ENCODE peak calls at places on chromosomes 11 and 22, in nine cellular contexts. G is tibial nerve, M is stomach, U is prostate gland, T is body of pancreas, C is spleen, R is GM12878, Q is sigmoid colon, A is Peyer's patch. X is an unnamed sample.

GRCh38 chr11:126284829-126285228 is 1.9 kb downstream of the TIRAP start:
- DNase-seq in G (peak), M (peak), U (no peak), T (peak), C (no peak), R (peak), Q (peak), A (peak), X (peak)

GRCh38 chr11:35529971-35530495 is 4.6 kb upstream of the PAMR1 start:
- DNase-seq in G (peak), M (no peak), U (no peak), T (peak), C (no peak), R (no peak), Q (peak), A (no peak), X (peak)

GRCh38 chr11:3971756-3972404 is 116.4 kb downstream of the STIM1 start:
- DNase-seq in G (no peak), M (no peak), U (no peak), T (no peak), C (no peak), R (no peak), Q (no peak), A (no peak), X (no peak)

GRCh38 chr11:47856186-47856585 is 8.0 kb upstream of the NUP160 start:
- DNase-seq in G (no peak), M (no peak), U (no peak), T (no peak), C (no peak), R (no peak), Q (no peak), A (no peak), X (no peak)

GRCh38 chr11:63710476-63711217 is 29.3 kb downstream of the RTN3 start:
- DNase-seq in G (no peak), M (no peak), U (no peak), T (no peak), C (no peak), R (no peak), Q (no peak), A (no peak), X (peak)

GRCh38 chr11:83070878-83071640 is 638 bp downstream of the RAB30 start:
- DNase-seq in G (no peak), M (no peak), U (peak), T (peak), C (peak), R (no peak), Q (peak), A (peak), X (no peak)

GRCh38 chr11:72641900-72642814 is 32.1 kb downstream of the PDE2A start:
- DNase-seq in G (no peak), M (peak), U (peak), T (peak), C (peak), R (no peak), Q (peak), A (no peak), X (peak)

GRCh38 chr11:86955674-86956522 is 703 bp upstream of the FZD4 start:
- DNase-seq in G (peak), M (peak), U (peak), T (peak), C (peak), R (peak), Q (peak), A (peak), X (peak)

GRCh38 chr11:87767615-87768014 is 407.6 kb downstream of the RAB38 start:
- DNase-seq in G (no peak), M (no peak), U (no peak), T (no peak), C (no peak), R (no peak), Q (no peak), A (no peak), X (no peak)

GRCh38 chr11:10605941-10606381 is 37.5 kb upstream of the LYVE1 start:
- DNase-seq in G (peak), M (peak), U (no peak), T (no peak), C (peak), R (no peak), Q (peak), A (peak), X (no peak)

GRCh38 chr11:2473361-2474058 is 28.7 kb downstream of the KCNQ1 start:
- DNase-seq in G (no peak), M (peak), U (no peak), T (no peak), C (no peak), R (no peak), Q (no peak), A (no peak), X (no peak)

GRCh38 chr22:28989035-28989464 is 72.6 kb downstream of the C22orf31 start:
- DNase-seq in G (no peak), M (no peak), U (no peak), T (no peak), C (no peak), R (no peak), Q (no peak), A (no peak), X (peak)

GRCh38 chr11:45368697-45369096 is 82.6 kb upstream of the SYT13 start:
- DNase-seq in G (no peak), M (no peak), U (no peak), T (no peak), C (no peak), R (no peak), Q (no peak), A (no peak), X (no peak)

GRCh38 chr11:61700221-61700620 is 20.0 kb downstream of the DAGLA start:
- DNase-seq in G (no peak), M (peak), U (peak), T (peak), C (no peak), R (no peak), Q (no peak), A (no peak), X (peak)

GRCh38 chr11:72352859-72353551 is 81.3 kb downstream of the CLPB start:
- DNase-seq in G (peak), M (no peak), U (peak), T (no peak), C (no peak), R (peak), Q (no peak), A (no peak), X (peak)

GRCh38 chr11:120391297-120391696 is 55.1 kb downstream of the ARHGEF12 start:
- DNase-seq in G (no peak), M (no peak), U (no peak), T (no peak), C (no peak), R (no peak), Q (no peak), A (no peak), X (no peak)

GRCh38 chr11:7251836-7252682 is at the start of gene SYT9:
- DNase-seq in G (no peak), M (peak), U (peak), T (peak), C (peak), R (no peak), Q (peak), A (no peak), X (peak)

GRCh38 chr11:86211619-86212018 is 32.9 kb upstream of the EED start:
- DNase-seq in G (no peak), M (no peak), U (no peak), T (no peak), C (no peak), R (peak), Q (no peak), A (no peak), X (no peak)

GRCh38 chr11:18548001-18548400 is 21.3 kb upstream of the TSG101 start:
- DNase-seq in G (no peak), M (no peak), U (no peak), T (no peak), C (no peak), R (no peak), Q (no peak), A (no peak), X (no peak)

GRCh38 chr11:62665630-62666258 is 632 bp downstream of the CSKMT start:
- DNase-seq in G (peak), M (peak), U (peak), T (peak), C (peak), R (no peak), Q (peak), A (peak), X (peak)

GRCh38 chr11:7004482-7004881 is 15.7 kb downstream of the ZNF214 start:
- DNase-seq in G (peak), M (no peak), U (no peak), T (no peak), C (no peak), R (no peak), Q (no peak), A (no peak), X (no peak)

GRCh38 chr11:12164061-12165014 is 53.9 kb downstream of the MICAL2 start:
- DNase-seq in G (no peak), M (no peak), U (peak), T (no peak), C (no peak), R (no peak), Q (peak), A (no peak), X (no peak)

GRCh38 chr11:14775897-14776296 is 116.1 kb downstream of the CYP2R1 start:
- DNase-seq in G (no peak), M (no peak), U (no peak), T (no peak), C (no peak), R (no peak), Q (no peak), A (no peak), X (no peak)

GRCh38 chr22:46593996-46594946 is 25.9 kb upstream of the GRAMD4 start:
- DNase-seq in G (no peak), M (no peak), U (no peak), T (no peak), C (peak), R (no peak), Q (no peak), A (no peak), X (no peak)

GRCh38 chr11:20021771-20022362 is 138.4 kb downstream of the DBX1 start:
- DNase-seq in G (no peak), M (no peak), U (no peak), T (no peak), C (no peak), R (no peak), Q (no peak), A (no peak), X (no peak)

GRCh38 chr22:20239951-20240773 is 28.0 kb downstream of the RTN4R start:
- DNase-seq in G (no peak), M (no peak), U (no peak), T (no peak), C (no peak), R (no peak), Q (no peak), A (no peak), X (peak)

GRCh38 chr22:48404004-48404403 is 1423.7 kb downstream of the BRD1 start:
- DNase-seq in G (no peak), M (peak), U (no peak), T (no peak), C (no peak), R (no peak), Q (no peak), A (no peak), X (no peak)

GRCh38 chr11:67276821-67277230 is 10.6 kb downstream of the GRK2 start:
- DNase-seq in G (no peak), M (peak), U (no peak), T (peak), C (peak), R (no peak), Q (peak), A (peak), X (peak)

GRCh38 chr11:134045799-134046635 is 22.9 kb upstream of the JAM3 start:
- DNase-seq in G (no peak), M (no peak), U (no peak), T (no peak), C (peak), R (no peak), Q (peak), A (no peak), X (no peak)
- TF ChIP-seq CTCF in G (no peak), M (peak), U (peak), T (peak), C (no peak), R (peak), Q (peak), A (no peak), X (peak)

DNA sequence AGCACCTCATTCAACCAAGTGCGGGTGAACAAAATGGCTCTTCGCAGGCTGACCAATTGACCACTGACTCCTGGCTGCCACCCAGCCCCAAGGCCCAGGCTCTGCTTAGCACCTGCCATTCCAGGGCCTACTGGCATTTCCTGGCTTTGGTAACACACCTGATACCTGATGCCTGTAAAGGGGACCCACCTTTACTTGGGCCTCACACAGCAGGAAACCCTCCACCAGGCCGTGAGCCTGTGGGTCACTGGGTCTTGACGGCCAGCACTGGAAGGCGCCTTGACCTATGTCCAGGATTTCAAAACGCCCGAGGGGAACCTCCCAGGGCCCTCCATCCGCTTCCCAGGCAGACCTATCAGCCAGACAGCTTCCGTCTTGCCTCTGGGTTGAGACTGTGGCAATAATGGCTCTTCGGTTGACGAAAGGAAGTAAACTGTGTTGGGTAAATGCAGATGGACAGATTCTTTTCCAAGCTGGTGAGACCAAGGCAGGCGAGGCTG is 16.8 kb upstream of the TMEM184B start:
- DNase-seq in G (no peak), M (no peak), U (no peak), T (no peak), C (no peak), R (no peak), Q (no peak), A (no peak), X (no peak)
- TF ChIP-seq POLR2A in G (no peak), M (no peak), U (no peak), T (no peak), C (no peak), R (peak), Q (no peak), A (no peak), X (no peak)

DNA sequence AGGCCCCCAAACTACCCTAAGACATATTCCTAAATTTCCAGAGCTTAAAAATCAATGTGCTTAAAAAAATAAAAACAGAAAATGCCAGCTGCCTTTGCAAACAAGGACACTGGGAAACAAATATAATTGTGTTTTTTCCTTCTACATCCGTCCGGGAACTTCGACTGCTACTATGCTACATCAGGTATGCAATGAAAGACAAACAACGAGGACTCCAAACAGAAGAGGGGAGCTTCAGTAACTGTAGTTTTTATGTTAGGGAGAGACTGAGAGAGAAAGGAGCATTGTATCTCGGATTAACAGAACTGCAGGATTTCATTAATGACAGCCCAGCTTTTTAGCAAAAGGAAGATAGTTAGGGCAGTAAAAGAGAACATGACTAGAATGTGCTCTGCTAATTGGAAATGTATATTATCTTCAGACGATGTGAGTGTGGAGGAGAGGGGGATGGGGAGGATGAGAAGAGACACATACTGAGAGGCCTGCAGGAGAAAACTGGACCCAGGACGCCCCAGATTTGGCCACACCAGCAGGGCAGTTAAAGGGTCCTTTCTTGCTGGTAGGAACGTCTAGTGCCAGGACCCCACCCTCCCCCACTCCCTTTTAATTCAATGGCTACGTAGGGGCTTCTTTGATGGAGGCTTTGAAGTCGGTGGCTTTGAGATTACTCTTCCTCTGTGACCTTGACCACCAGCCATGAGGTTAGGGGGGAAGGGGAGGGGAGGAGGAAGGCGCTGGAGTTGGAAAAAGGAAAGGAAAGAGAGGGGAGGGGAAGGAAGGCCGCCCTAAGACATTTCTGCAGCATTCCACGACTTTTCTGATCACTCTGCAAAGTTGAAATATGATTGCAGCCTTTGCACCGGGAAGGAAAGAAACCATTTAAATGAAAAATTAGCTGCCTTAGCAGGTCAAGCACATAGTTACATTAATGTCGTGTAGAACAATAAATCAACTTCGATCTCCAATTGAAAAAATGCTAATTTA is 187.1 kb downstream of the BLID start:
- DNase-seq in G (no peak), M (no peak), U (no peak), T (no peak), C (no peak), R (no peak), Q (no peak), A (no peak), X (no peak)
- H3K4me3 ChIP-seq in G (no peak), M (peak), U (no peak), T (no peak), C (no peak), R (peak), Q (peak), A (peak), X (peak)

DNA sequence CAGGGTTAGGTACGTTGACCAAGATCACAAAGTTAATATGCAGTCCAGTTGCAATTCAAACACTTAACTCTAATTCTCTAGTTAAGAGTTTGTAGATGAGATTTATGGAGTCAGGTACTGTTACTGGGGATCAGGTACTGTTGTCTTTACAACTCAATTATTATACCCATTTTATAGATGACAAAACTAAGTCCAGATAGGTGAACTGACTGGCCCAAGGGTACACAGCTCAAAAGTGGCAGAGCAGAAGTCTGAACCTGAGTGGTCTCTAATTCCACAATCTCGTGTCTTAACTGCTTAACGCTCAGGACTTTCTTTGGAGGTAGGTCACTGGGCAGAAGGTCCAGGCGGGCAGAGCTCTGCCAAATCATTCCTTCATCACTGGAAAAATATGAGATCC is 77.5 kb downstream of the DSCAML1 start:
- DNase-seq in G (no peak), M (no peak), U (no peak), T (no peak), C (no peak), R (no peak), Q (no peak), A (no peak), X (no peak)
- TF ChIP-seq CTCF in G (no peak), M (no peak), U (no peak), T (no peak), C (no peak), R (no peak), Q (no peak), A (no peak), X (no peak)

GRCh38 chr11:119149371-119150275 is 771 bp downstream of the ABCG4 start:
- DNase-seq in G (no peak), M (no peak), U (no peak), T (no peak), C (no peak), R (no peak), Q (no peak), A (no peak), X (no peak)
- TF ChIP-seq POLR2A in G (no peak), M (no peak), U (no peak), T (no peak), C (no peak), R (no peak), Q (no peak), A (no peak), X (no peak)

GRCh38 chr11:30992513-30992849 is 377.1 kb downstream of the DCDC1 start:
- DNase-seq in G (no peak), M (no peak), U (no peak), T (no peak), C (no peak), R (no peak), Q (no peak), A (no peak), X (no peak)
- H3K4me3 ChIP-seq in G (no peak), M (no peak), U (no peak), T (no peak), C (no peak), R (no peak), Q (no peak), A (no peak), X (no peak)

DNA sequence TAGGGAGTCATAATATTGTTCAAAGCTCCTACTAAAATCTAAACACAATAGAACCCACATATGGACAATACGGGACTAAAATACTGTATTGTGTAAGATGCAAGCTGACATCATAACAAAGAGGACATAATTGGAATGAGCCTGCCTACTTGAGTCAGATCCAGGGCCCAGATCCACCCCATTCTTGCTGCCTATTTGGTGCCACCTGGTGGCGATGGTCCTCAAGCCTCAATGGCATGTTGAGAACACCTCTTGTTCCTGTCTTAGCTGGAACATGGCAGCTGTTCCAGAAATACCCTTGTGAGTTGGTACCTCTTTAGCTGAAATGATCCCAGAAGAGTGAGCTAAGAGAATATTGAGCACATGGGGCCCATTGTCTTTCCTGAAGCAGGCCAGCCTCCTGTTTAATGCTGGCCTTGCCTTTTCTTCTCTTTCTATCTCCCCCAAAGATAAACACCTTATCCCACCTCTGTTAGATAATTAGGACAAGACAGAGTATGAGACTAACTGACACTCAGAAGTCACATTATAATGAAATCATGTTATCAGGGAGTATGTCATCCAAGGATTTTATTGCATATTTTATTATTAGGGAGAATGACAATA is 680.9 kb upstream of the ANO5 start:
- DNase-seq in G (peak), M (peak), U (peak), T (peak), C (no peak), R (no peak), Q (no peak), A (no peak), X (no peak)
- TF ChIP-seq CTCF in G (peak), M (peak), U (peak), T (peak), C (peak), R (peak), Q (peak), A (peak), X (no peak)